ENCODE peak calls at places on chromosomes 12 and 14, in five cellular contexts. Q is H1, W is HepG2, K is K562, O is GM12878. D is an unnamed sample. For H3K79me2, the result is how much of the 10 kb centered on the place peaks cover.

GRCh38 chr14:28785096-28785952 is 18.7 kb downstream of the FOXG1 start:
- DNase-seq in Q (peak), W (no peak), K (no peak), O (no peak), D (no peak)

GRCh38 chr14:83164591-83164990 is 1630.9 kb upstream of the SEL1L start:
- DNase-seq in Q (no peak), W (no peak), K (no peak), O (no peak), D (no peak)

GRCh38 chr12:116027551-116027821 is 250.0 kb downstream of the MED13L start:
- DNase-seq in Q (no peak), W (no peak), K (no peak), O (no peak), D (no peak)

GRCh38 chr12:40692617-40693502 is 621 bp downstream of the CNTN1 start:
- DNase-seq in Q (peak), W (no peak), K (no peak), O (no peak), D (no peak)

GRCh38 chr14:20652996-20653975 is 11.8 kb upstream of the OR6S1 start:
- DNase-seq in Q (peak), W (peak), K (peak), O (peak), D (peak)

GRCh38 chr12:110744697-110745264 is 2.1 kb upstream of the PPP1CC start:
- DNase-seq in Q (no peak), W (peak), K (no peak), O (no peak), D (no peak)

GRCh38 chr12:68352067-68352466 is 19.9 kb upstream of the MDM1 start:
- DNase-seq in Q (no peak), W (no peak), K (no peak), O (no peak), D (no peak)

GRCh38 chr12:11758087-11758837 is 108.8 kb downstream of the ETV6 start:
- DNase-seq in Q (no peak), W (no peak), K (no peak), O (no peak), D (no peak)

GRCh38 chr12:127108360-127109215 is 1158.4 kb upstream of the TMEM132C start:
- DNase-seq in Q (peak), W (peak), K (peak), O (no peak), D (peak)

GRCh38 chr14:105205718-105206208 is 24.7 kb upstream of the NUDT14 start:
- DNase-seq in Q (no peak), W (no peak), K (no peak), O (no peak), D (no peak)

GRCh38 chr14:103436533-103436932 is 51.3 kb downstream of the MARK3 start:
- DNase-seq in Q (no peak), W (no peak), K (no peak), O (no peak), D (no peak)

GRCh38 chr14:106844608-106845285 is 1318.4 kb downstream of the TMEM121 start:
- DNase-seq in Q (no peak), W (peak), K (peak), O (no peak), D (no peak)

GRCh38 chr14:81831128-81831815 is 297.6 kb upstream of the SEL1L start:
- DNase-seq in Q (no peak), W (no peak), K (no peak), O (no peak), D (no peak)

GRCh38 chr14:29664515-29664914 is 263.1 kb downstream of the PRKD1 start:
- DNase-seq in Q (no peak), W (no peak), K (no peak), O (no peak), D (no peak)

GRCh38 chr12:123761841-123762714 is at the start of gene DNAH10:
- DNase-seq in Q (peak), W (peak), K (no peak), O (peak), D (no peak)

GRCh38 chr12:72390146-72390545 is 118.0 kb downstream of the TRHDE start:
- DNase-seq in Q (no peak), W (no peak), K (no peak), O (no peak), D (no peak)

GRCh38 chr12:125194999-125195398 is 129.8 kb downstream of the AACS start:
- DNase-seq in Q (peak), W (no peak), K (no peak), O (no peak), D (no peak)

GRCh38 chr12:126874427-126875026 is 1392.4 kb upstream of the TMEM132C start:
- DNase-seq in Q (peak), W (peak), K (peak), O (peak), D (peak)

GRCh38 chr14:53888535-53889386 is 67.9 kb downstream of the BMP4 start:
- DNase-seq in Q (no peak), W (peak), K (no peak), O (no peak), D (no peak)

GRCh38 chr12:28164644-28165313 is 25.5 kb upstream of the CCDC91 start:
- DNase-seq in Q (no peak), W (peak), K (no peak), O (no peak), D (no peak)

GRCh38 chr14:39426605-39427004 is 5.6 kb downstream of the FBXO33 start:
- DNase-seq in Q (no peak), W (peak), K (no peak), O (no peak), D (no peak)

GRCh38 chr14:75369506-75369905 is 58.3 kb upstream of the JDP2 start:
- DNase-seq in Q (no peak), W (no peak), K (no peak), O (no peak), D (no peak)

GRCh38 chr14:30528119-30528518 is 30.8 kb upstream of the G2E3 start:
- DNase-seq in Q (no peak), W (peak), K (no peak), O (no peak), D (no peak)

GRCh38 chr14:103628221-103628683 is 759 bp upstream of the KLC1 start:
- DNase-seq in Q (peak), W (no peak), K (peak), O (no peak), D (peak)

GRCh38 chr12:121295746-121296617 is 527 bp downstream of the CAMKK2 start:
- DNase-seq in Q (peak), W (peak), K (peak), O (no peak), D (no peak)

GRCh38 chr14:81018245-81018644 is 62.8 kb downstream of the TSHR start:
- DNase-seq in Q (no peak), W (no peak), K (no peak), O (no peak), D (no peak)

GRCh38 chr14:47675489-47676300 is at the start of gene MDGA2:
- DNase-seq in Q (peak), W (no peak), K (no peak), O (no peak), D (no peak)

GRCh38 chr12:56029666-56030293 is 8.9 kb downstream of the IKZF4 start:
- DNase-seq in Q (peak), W (peak), K (peak), O (no peak), D (no peak)

GRCh38 chr14:91839754-91840153 is 27.6 kb downstream of the TC2N start:
- DNase-seq in Q (no peak), W (no peak), K (no peak), O (no peak), D (no peak)

GRCh38 chr12:124605869-124606774 is 38.7 kb upstream of the NCOR2 start:
- DNase-seq in Q (no peak), W (no peak), K (peak), O (no peak), D (no peak)

GRCh38 chr14:97477353-97477752 is 680.2 kb downstream of the VRK1 start:
- DNase-seq in Q (no peak), W (no peak), K (no peak), O (no peak), D (no peak)

GRCh38 chr14:70735043-70735442 is 74.3 kb downstream of the MAP3K9 start:
- DNase-seq in Q (no peak), W (no peak), K (no peak), O (no peak), D (no peak)

GRCh38 chr12:130847097-130847496 is 8.0 kb upstream of the STX2 start:
- DNase-seq in Q (no peak), W (no peak), K (no peak), O (no peak), D (no peak)

GRCh38 chr12:69097619-69098368 is 141.6 kb upstream of the CPSF6 start:
- DNase-seq in Q (no peak), W (no peak), K (no peak), O (no peak), D (no peak)

GRCh38 chr14:48325486-48325885 is 650.1 kb upstream of the MDGA2 start:
- DNase-seq in Q (no peak), W (no peak), K (no peak), O (no peak), D (no peak)

GRCh38 chr12:92398565-92399309 is 253.1 kb upstream of the BTG1 start:
- DNase-seq in Q (no peak), W (no peak), K (no peak), O (no peak), D (no peak)

GRCh38 chr14:88955470-88955869 is 131.0 kb downstream of the TTC8 start:
- DNase-seq in Q (no peak), W (no peak), K (no peak), O (no peak), D (no peak)

GRCh38 chr12:54879579-54879978 is 25.3 kb downstream of the MUCL1 start:
- DNase-seq in Q (no peak), W (no peak), K (no peak), O (no peak), D (no peak)

GRCh38 chr12:56315256-56315625 is 547 bp downstream of the CNPY2 start:
- DNase-seq in Q (no peak), W (no peak), K (peak), O (no peak), D (no peak)

GRCh38 chr14:101217972-101218371 is 314.4 kb upstream of the RTL1 start:
- DNase-seq in Q (peak), W (no peak), K (no peak), O (no peak), D (no peak)
- TF ChIP-seq YY1 in Q (no peak), W (no peak), K (no peak), O (no peak), D (no peak)

GRCh38 chr12:65656156-65656885 is 168.0 kb upstream of the HMGA2 start:
- DNase-seq in Q (no peak), W (no peak), K (no peak), O (no peak), D (no peak)
- TF ChIP-seq ZNF274 in Q (no peak), W (no peak), K (no peak), O (no peak), D (no peak)

GRCh38 chr12:106362971-106363370 is 5.4 kb downstream of the POLR3B start:
- DNase-seq in Q (no peak), W (no peak), K (no peak), O (no peak), D (no peak)

GRCh38 chr12:106358410-106359241 is 1.1 kb downstream of the POLR3B start:
- DNase-seq in Q (no peak), W (peak), K (peak), O (no peak), D (no peak)

GRCh38 chr12:106357549-106358409 is at the start of gene POLR3B:
- DNase-seq in Q (peak), W (peak), K (peak), O (peak), D (peak)

GRCh38 chr12:106359620-106360399 is 2.3 kb downstream of the POLR3B start:
- DNase-seq in Q (no peak), W (peak), K (peak), O (no peak), D (no peak)

GRCh38 chr12:106360400-106360994 is 2.9 kb downstream of the POLR3B start:
- DNase-seq in Q (no peak), W (no peak), K (no peak), O (no peak), D (no peak)
- H3K79me2 ChIP-seq in Q (under half), W (under half), K (under half), O (under half), D (under half)

GRCh38 chr12:21891763-21892217 is 49.4 kb downstream of the ABCC9 start:
- DNase-seq in Q (no peak), W (no peak), K (no peak), O (no peak), D (no peak)
- TF ChIP-seq YY1 in Q (no peak), W (no peak), K (no peak), O (no peak), D (no peak)

GRCh38 chr12:48613321-48613720 is 43.5 kb upstream of the LALBA start:
- DNase-seq in Q (no peak), W (no peak), K (no peak), O (no peak), D (no peak)

GRCh38 chr12:48615681-48616080 is 45.8 kb upstream of the LALBA start:
- DNase-seq in Q (no peak), W (no peak), K (peak), O (no peak), D (peak)

DNA sequence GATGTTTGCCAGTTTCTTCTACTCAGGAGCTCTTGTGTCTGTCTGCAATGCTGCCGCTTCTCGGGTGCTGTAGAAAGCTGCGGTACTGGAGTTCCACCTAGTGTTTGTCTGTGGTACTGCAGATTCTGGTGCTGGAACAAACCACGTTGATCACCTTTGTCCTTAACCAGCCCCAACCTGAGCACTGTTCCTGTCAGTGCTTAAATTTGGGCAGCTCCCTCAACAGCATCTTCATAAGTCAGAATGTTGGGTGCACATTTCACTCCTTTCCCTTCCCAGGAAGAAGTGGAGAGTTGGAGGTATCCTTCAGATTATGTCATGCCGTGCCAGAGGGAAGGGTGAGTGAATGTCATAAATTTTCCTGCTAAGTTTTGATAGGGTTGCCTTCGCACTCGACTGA is 48.7 kb upstream of the LALBA start:
- DNase-seq in Q (peak), W (peak), K (peak), O (peak), D (peak)
- TF ChIP-seq ZNF274 in Q (no peak), W (no peak), K (no peak), O (no peak), D (no peak)

DNA sequence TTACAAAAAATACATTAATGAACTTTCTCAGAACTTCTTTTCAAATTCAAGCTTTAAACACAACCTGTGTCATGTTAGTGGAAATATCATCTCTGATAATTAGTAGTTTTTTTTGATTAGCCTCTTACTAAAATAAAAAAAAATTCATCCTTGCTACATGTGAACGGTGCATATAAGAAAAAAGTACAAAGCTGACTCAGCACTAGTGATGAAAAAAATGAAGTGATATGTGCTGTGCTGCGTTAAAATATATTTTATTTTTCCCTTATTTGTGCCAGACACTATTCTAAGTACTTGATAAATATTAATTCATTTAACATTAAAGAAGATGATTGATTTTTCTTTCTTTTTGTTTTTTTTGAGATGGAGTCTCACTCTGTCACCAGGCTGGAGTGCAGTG is 7.5 kb downstream of the IKBIP start:
- DNase-seq in Q (no peak), W (no peak), K (no peak), O (no peak), D (no peak)
- H3K79me2 ChIP-seq in Q (under half), W (half or more), K (under half), O (half or more), D (under half)

GRCh38 chr12:101044512-101045074 is 165.4 kb downstream of the SLC5A8 start:
- DNase-seq in Q (no peak), W (no peak), K (no peak), O (no peak), D (no peak)

GRCh38 chr12:101040936-101041335 is 169.1 kb downstream of the SLC5A8 start:
- DNase-seq in Q (no peak), W (no peak), K (no peak), O (no peak), D (no peak)

GRCh38 chr12:101042211-101042610 is 167.8 kb downstream of the SLC5A8 start:
- DNase-seq in Q (no peak), W (peak), K (no peak), O (no peak), D (no peak)

GRCh38 chr12:101038289-101038871 is 171.7 kb downstream of the SLC5A8 start:
- DNase-seq in Q (no peak), W (no peak), K (no peak), O (no peak), D (no peak)

GRCh38 chr12:101039848-101040531 is 170.0 kb downstream of the SLC5A8 start:
- DNase-seq in Q (no peak), W (no peak), K (no peak), O (no peak), D (no peak)
- TF ChIP-seq YY1 in Q (no peak), W (no peak), K (no peak), O (no peak), D (no peak)

GRCh38 chr12:75672212-75672611 is 160.8 kb upstream of the KRR1 start:
- DNase-seq in Q (no peak), W (no peak), K (no peak), O (no peak), D (no peak)
- TF ChIP-seq ZNF274 in Q (no peak), W (no peak), K (no peak), O (no peak), D (no peak)

DNA sequence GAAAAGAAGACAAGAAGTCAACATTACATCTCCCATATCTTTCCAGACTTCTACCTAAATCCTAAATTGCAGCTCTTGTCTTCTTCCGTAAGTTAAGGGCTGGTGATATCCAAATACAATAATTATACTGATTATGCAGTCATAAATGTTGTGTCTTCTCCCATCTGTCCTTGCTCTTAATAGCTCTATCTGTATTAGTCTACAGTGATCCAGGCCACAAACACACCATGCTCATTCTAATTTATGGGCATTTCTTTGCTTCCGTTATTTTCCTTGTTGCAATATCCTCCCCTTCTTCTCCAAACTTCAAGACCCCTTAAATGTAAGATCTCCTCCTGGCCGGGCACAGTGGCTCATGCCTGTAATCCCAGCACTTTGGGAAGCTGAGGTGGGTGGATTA is 3.7 kb upstream of the MDP1 start:
- DNase-seq in Q (no peak), W (no peak), K (no peak), O (no peak), D (no peak)
- H3K79me2 ChIP-seq in Q (under half), W (under half), K (under half), O (under half), D (half or more)

D was measured in HCT116.